ENCODE peak calls at places on chromosomes 13 and 19, in four cellular contexts. T is activated CD4-positive, CD25-positive, alpha-beta regulatory T cell; X is EH; P is NCI-H748 treated with DMSO at 0.1 percent for 48 hours. U is an unnamed sample.

GRCh38 chr19:35946203-35946602 is 10.0 kb downstream of the LRFN3 start:
- DNase-seq in X (no peak), P (no peak), T (no peak), U (no peak)

GRCh38 chr13:94093652-94094310 is 385.7 kb downstream of the DCT start:
- DNase-seq in P (no peak), X (peak; percentile 7), T (no peak), U (no peak)

GRCh38 chr19:2579678-2580280 is 103.9 kb downstream of the GADD45B start:
- DNase-seq in T (no peak), X (no peak), P (no peak), U (no peak)

GRCh38 chr13:77583551-77583950 is 48.0 kb downstream of the SCEL start:
- DNase-seq in P (no peak), T (no peak), X (no peak), U (no peak)

GRCh38 chr19:52155596-52156359 is 15.6 kb downstream of the ZNF836 start:
- DNase-seq in T (no peak), P (no peak), X (no peak), U (no peak)

GRCh38 chr19:49188626-49189200 is 31.1 kb downstream of the TRPM4 start:
- DNase-seq in P (no peak), X (no peak), T (no peak), U (no peak)

GRCh38 chr19:7801020-7801570 is 28.9 kb upstream of the EVI5L start:
- DNase-seq in P (no peak), T (no peak), X (no peak), U (no peak)

GRCh38 chr13:53683608-53684007 is 655.0 kb downstream of the OLFM4 start:
- DNase-seq in X (no peak), P (no peak), T (no peak), U (no peak)

GRCh38 chr13:50914848-50915247 is 5.3 kb downstream of the RNASEH2B start:
- DNase-seq in X (peak; percentile 52), T (no peak), P (no peak), U (no peak)

GRCh38 chr19:42113641-42114348 is 18.5 kb downstream of the POU2F2 start:
- DNase-seq in T (no peak), X (peak; percentile 100), P (no peak), U (peak; percentile 92)

GRCh38 chr13:107864543-107865460 is 350.5 kb downstream of the LIG4 start:
- DNase-seq in P (peak; percentile 83), T (no peak), X (peak; percentile 34), U (peak; percentile 29)

GRCh38 chr13:73657821-73658540 is 476.2 kb downstream of the KLF12 start:
- DNase-seq in X (peak; percentile 32), T (no peak), P (no peak), U (peak; percentile 32)

GRCh38 chr19:4908781-4909171 is 525 bp upstream of the UHRF1 start:
- DNase-seq in P (no peak), T (no peak), X (no peak), U (no peak)

GRCh38 chr13:97189943-97190342 is 32.2 kb upstream of the MBNL2 start:
- DNase-seq in P (no peak), T (no peak), X (no peak), U (no peak)

GRCh38 chr19:31499826-31500539 is 150.7 kb upstream of the TSHZ3 start:
- DNase-seq in T (no peak), X (no peak), P (no peak), U (no peak)

GRCh38 chr13:94550030-94550738 is 45.8 kb downstream of the TGDS start:
- DNase-seq in T (no peak), P (peak; percentile 72), X (no peak), U (no peak)

GRCh38 chr13:31110617-31111016 is 51.1 kb downstream of the HSPH1 start:
- DNase-seq in X (no peak), P (no peak), T (no peak), U (no peak)

GRCh38 chr19:19451429-19452240 is 46.2 kb downstream of the GATAD2A start:
- DNase-seq in P (no peak), T (no peak), X (no peak), U (no peak)

GRCh38 chr13:73732350-73732749 is 401.9 kb downstream of the KLF12 start:
- DNase-seq in T (no peak), P (no peak), X (no peak), U (no peak)

GRCh38 chr13:42762917-42763316 is 18.5 kb upstream of the FAM216B start:
- DNase-seq in X (peak; percentile 83), T (no peak), P (no peak), U (peak; percentile 25)

GRCh38 chr19:3586707-3587346 is 1.5 kb downstream of the GIPC3 start:
- DNase-seq in X (no peak), T (no peak), P (no peak), U (no peak)

GRCh38 chr19:50309396-50310125 is 19.6 kb downstream of the KCNC3 start:
- DNase-seq in T (no peak), P (no peak), X (no peak), U (no peak)

GRCh38 chr19:50476943-50477264 is 256 bp upstream of the GARIN5A start:
- DNase-seq in P (no peak), T (no peak), X (no peak), U (no peak)

GRCh38 chr19:53432088-53432661 is 391 bp downstream of the ZNF761 start:
- DNase-seq in P (no peak), T (no peak), X (peak; percentile 56), U (peak; percentile 22)

GRCh38 chr19:5246554-5247155 is 94.0 kb downstream of the PTPRS start:
- DNase-seq in P (no peak), X (no peak), T (no peak), U (no peak)

GRCh38 chr19:1401138-1401888 is at the start of gene GAMT:
- DNase-seq in X (peak; percentile 49), T (peak; percentile 44), P (no peak), U (peak; percentile 88)

GRCh38 chr13:48161530-48162179 is 66.8 kb upstream of the MED4 start:
- DNase-seq in T (no peak), P (no peak), X (no peak), U (no peak)

GRCh38 chr19:12952488-12953455 is 4.3 kb downstream of the GADD45GIP1 start:
- DNase-seq in X (peak; percentile 88), T (no peak), P (no peak), U (peak; percentile 83)

GRCh38 chr13:48634631-48635030 is 19.1 kb upstream of the CYSLTR2 start:
- DNase-seq in P (no peak), X (no peak), T (no peak), U (no peak)

GRCh38 chr13:81539643-81540150 is 1198.8 kb upstream of the SPRY2 start:
- DNase-seq in T (no peak), X (no peak), P (no peak), U (no peak)

GRCh38 chr13:105165449-105166125 is 1369.9 kb downstream of the EFNB2 start:
- DNase-seq in X (no peak), P (no peak), T (no peak), U (no peak)

GRCh38 chr13:113935081-113935511 is 38.8 kb downstream of the C13orf46 start:
- DNase-seq in P (no peak), T (no peak), X (no peak), U (no peak)

GRCh38 chr19:19657397-19657783 is 6.1 kb downstream of the ATP13A1 start:
- DNase-seq in P (no peak), X (no peak), T (no peak), U (peak; percentile 7)

GRCh38 chr13:47287291-47287751 is 390.5 kb upstream of the HTR2A start:
- DNase-seq in P (peak; percentile 40), T (no peak), X (peak; percentile 75), U (peak; percentile 17)

GRCh38 chr13:100604909-100605308 is 16.3 kb upstream of the GGACT start:
- DNase-seq in P (no peak), X (no peak), T (no peak), U (no peak)

GRCh38 chr13:30895773-30896172 is 10.3 kb upstream of the MEDAG start:
- DNase-seq in X (peak; percentile 90), P (no peak), T (no peak), U (peak; percentile 88)

GRCh38 chr19:18496167-18496979 is 25.5 kb downstream of the ELL start:
- DNase-seq in P (no peak), X (peak; percentile 86), T (peak; percentile 25), U (peak; percentile 65)